ENCODE peak calls at places on chromosomes 16 and 17, in six cellular contexts. R, M, P, C, J and B are unnamed samples.

GRCh38 chr16:26605872-26606271 is 460.9 kb upstream of the C16orf82 start:
- DNase-seq in J (no peak), M (no peak), R (no peak), P (no peak), C (no peak), B (no peak)

GRCh38 chr17:9470171-9470570 is 105.4 kb downstream of the STX8 start:
- DNase-seq in P (no peak), J (no peak), R (peak), M (no peak), C (no peak), B (peak)

GRCh38 chr16:69859105-69859969 is 91.8 kb upstream of the CLEC18A start:
- DNase-seq in M (peak), P (peak), R (peak), C (no peak), J (no peak), B (no peak)

GRCh38 chr17:50114849-50115357 is 15.1 kb downstream of the SAMD14 start:
- DNase-seq in P (peak), C (no peak), M (no peak), J (peak), R (peak), B (no peak)

GRCh38 chr17:6681176-6681575 is 29.6 kb downstream of the C17orf100 start:
- DNase-seq in P (no peak), J (no peak), M (no peak), C (no peak), R (no peak), B (no peak)

GRCh38 chr17:42252528-42253172 is 23.5 kb downstream of the STAT5B start:
- DNase-seq in R (no peak), M (no peak), J (no peak), P (no peak), C (no peak), B (no peak)

GRCh38 chr17:34382586-34383224 is 19.7 kb upstream of the CCL1 start:
- DNase-seq in P (no peak), J (no peak), M (no peak), R (peak), C (no peak), B (no peak)

GRCh38 chr17:74852237-74853047 is 7.2 kb downstream of the GRIN2C start:
- DNase-seq in R (peak), P (no peak), C (no peak), M (no peak), J (no peak), B (no peak)

GRCh38 chr16:4392382-4393242 is 21.0 kb downstream of the VASN start:
- DNase-seq in J (peak), M (peak), P (peak), C (no peak), R (peak), B (peak)

GRCh38 chr17:76866774-76867577 is 1.2 kb upstream of the MGAT5B start:
- DNase-seq in M (no peak), C (no peak), J (peak), P (no peak), R (peak), B (no peak)

GRCh38 chr16:31138621-31139578 is 3.4 kb upstream of the PRSS8 start:
- DNase-seq in C (no peak), M (peak), R (peak), J (peak), P (peak), B (no peak)

GRCh38 chr16:48366165-48367093 is 18.8 kb downstream of the SIAH1 start:
- DNase-seq in P (peak), C (peak), R (peak), M (no peak), J (peak), B (no peak)

GRCh38 chr16:69858196-69859104 is 92.7 kb upstream of the CLEC18A start:
- DNase-seq in C (no peak), M (no peak), P (no peak), J (no peak), R (no peak), B (no peak)

GRCh38 chr16:47578573-47578972 is 117.4 kb downstream of the PHKB start:
- DNase-seq in R (peak), C (no peak), M (no peak), P (no peak), J (no peak), B (no peak)

GRCh38 chr17:50633683-50634082 is 998 bp upstream of the ABCC3 start:
- DNase-seq in R (no peak), M (no peak), P (no peak), J (no peak), C (no peak), B (no peak)

GRCh38 chr16:49867234-49867633 is 11.3 kb upstream of the ZNF423 start:
- DNase-seq in C (no peak), R (no peak), M (no peak), P (no peak), J (no peak), B (no peak)

GRCh38 chr17:81509048-81509686 is 3.4 kb downstream of the ACTG1 start:
- DNase-seq in C (no peak), R (peak), P (no peak), J (no peak), M (no peak), B (no peak)

GRCh38 chr17:37821025-37821713 is 76.3 kb upstream of the HNF1B start:
- DNase-seq in J (no peak), R (no peak), C (no peak), M (no peak), P (no peak), B (no peak)

GRCh38 chr16:15440852-15441251 is 6.5 kb downstream of the BMERB1 start:
- DNase-seq in P (no peak), R (peak), C (no peak), M (no peak), J (no peak), B (no peak)

GRCh38 chr16:30699615-30700099 is 686 bp downstream of the SRCAP start:
- DNase-seq in M (no peak), P (no peak), R (no peak), J (no peak), C (no peak), B (no peak)

GRCh38 chr17:13306310-13306962 is 288.6 kb upstream of the ELAC2 start:
- DNase-seq in R (peak), M (no peak), P (no peak), J (peak), C (no peak), B (peak)

GRCh38 chr16:83717308-83717707 is 90.5 kb upstream of the HSBP1 start:
- DNase-seq in J (no peak), M (no peak), R (no peak), P (no peak), C (no peak), B (no peak)

GRCh38 chr17:19933221-19933620 is 44.4 kb downstream of the AKAP10 start:
- DNase-seq in P (no peak), M (no peak), C (no peak), R (no peak), J (no peak), B (no peak)

GRCh38 chr17:82388223-82388921 is 16.8 kb downstream of the UTS2R start:
- DNase-seq in P (peak), C (no peak), M (peak), J (no peak), R (peak), B (no peak)

GRCh38 chr17:34571428-34572130 is 7.8 kb upstream of the TMEM132E start:
- DNase-seq in M (no peak), C (no peak), P (no peak), J (peak), R (no peak), B (no peak)

GRCh38 chr17:28282596-28282995 is 36.4 kb upstream of the TMEM97 start:
- DNase-seq in J (no peak), P (no peak), R (peak), C (no peak), M (no peak), B (peak)

GRCh38 chr17:57368637-57369336 is 112.5 kb downstream of the MSI2 start:
- DNase-seq in R (no peak), M (no peak), J (no peak), C (no peak), P (no peak), B (no peak)

GRCh38 chr17:59521465-59522126 is 43.8 kb upstream of the DHX40 start:
- DNase-seq in J (peak), M (peak), P (peak), C (peak), R (peak), B (peak)

GRCh38 chr17:67171560-67171959 is 73.4 kb downstream of the HELZ start:
- DNase-seq in M (no peak), P (no peak), R (no peak), J (no peak), C (no peak), B (no peak)

GRCh38 chr17:35010093-35010492 is 29.8 kb downstream of the LIG3 start:
- DNase-seq in M (no peak), R (peak), J (no peak), P (no peak), C (no peak), B (no peak)

GRCh38 chr16:9428355-9429005 is 337.0 kb downstream of the HAPSTR1 start:
- DNase-seq in P (no peak), M (no peak), R (no peak), J (no peak), C (no peak), B (no peak)
- TF ChIP-seq CTCF in P (no peak), M (no peak), R (no peak), J (no peak), C (no peak), B (no peak)

DNA sequence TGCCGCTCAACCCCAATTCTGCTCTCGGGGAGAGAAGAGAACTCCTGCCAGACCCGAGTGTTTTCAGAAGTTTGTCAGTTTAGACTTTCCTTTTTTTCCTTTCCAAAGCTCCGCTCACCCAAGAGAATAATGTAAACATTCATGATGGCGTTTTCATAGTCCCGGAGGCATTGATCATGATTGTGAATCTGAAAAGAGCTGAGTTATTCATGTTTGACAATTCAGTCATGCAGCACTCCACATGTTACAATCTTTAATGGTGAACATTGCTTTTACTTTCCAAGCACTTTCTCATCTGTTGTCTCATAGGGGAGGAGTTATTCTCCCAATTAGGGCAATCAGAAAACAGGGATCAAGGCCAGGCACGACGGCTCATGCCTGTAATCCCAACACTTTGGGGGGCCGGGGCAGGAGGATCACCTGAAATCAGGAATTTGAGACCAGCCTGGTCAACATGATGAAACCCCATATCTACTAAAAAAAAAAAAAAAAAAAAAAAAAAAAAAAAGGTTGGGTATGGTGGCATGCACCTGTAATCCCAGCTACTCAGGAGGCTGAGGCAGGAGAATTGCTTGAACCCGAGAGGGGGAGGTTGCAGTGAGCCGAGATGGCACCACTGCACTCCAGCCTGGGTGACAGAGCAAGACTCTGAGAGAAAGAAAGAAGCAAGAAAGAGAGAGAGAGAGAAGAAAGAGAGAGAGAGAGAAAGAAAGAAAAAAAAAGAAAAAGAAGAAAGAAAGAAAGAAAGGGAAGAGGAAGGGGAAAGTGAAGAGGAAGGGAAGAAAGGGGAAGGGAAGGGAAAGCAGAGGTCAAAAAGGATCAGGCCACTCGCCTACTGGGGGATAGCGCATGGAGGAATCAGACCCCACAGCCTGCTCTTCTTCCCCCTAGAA is 70.0 kb upstream of the TNRC6C start:
- DNase-seq in M (no peak), P (no peak), R (no peak), J (no peak), C (peak), B (no peak)
- H3K4me3 ChIP-seq in M (peak), P (peak), R (peak), J (peak), C (peak), B (peak)

GRCh38 chr17:45234641-45235040 is 13.0 kb downstream of the FMNL1 start:
- DNase-seq in R (no peak), C (no peak), M (no peak), P (no peak), J (peak), B (no peak)
- TF ChIP-seq CTCF in R (peak), C (no peak), M (peak), P (no peak), J (peak), B (peak)

DNA sequence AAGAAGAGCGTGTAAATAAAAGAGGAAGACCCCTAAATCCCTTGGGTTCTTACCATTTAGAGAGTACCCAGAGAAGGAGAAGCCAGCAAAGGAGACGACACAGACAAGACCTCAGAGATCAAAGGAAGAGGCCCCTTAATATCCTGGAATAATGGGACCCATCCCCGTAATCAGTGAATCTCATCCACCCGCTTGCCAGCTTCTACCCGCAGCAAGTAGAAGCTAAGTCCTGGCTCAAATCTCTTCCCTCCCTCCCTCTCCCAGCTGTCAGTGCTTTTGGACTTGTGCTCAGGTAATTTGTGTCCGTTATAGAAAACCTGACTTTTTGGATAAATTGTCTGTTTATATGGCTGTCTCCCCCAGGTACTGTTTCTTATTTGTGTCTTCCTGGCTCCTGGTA is 1.9 kb downstream of the LYRM1 start:
- DNase-seq in J (no peak), P (no peak), M (no peak), C (no peak), R (no peak), B (no peak)
- H3K4me3 ChIP-seq in J (no peak), P (no peak), M (peak), C (no peak), R (no peak), B (peak)

GRCh38 chr16:24497405-24497804 is 42.0 kb upstream of the RBBP6 start:
- DNase-seq in C (no peak), R (peak), M (no peak), P (no peak), J (no peak), B (no peak)

GRCh38 chr16:24504467-24505345 is 34.7 kb upstream of the RBBP6 start:
- DNase-seq in M (no peak), J (peak), C (peak), P (peak), R (peak), B (peak)

GRCh38 chr16:24493859-24494258 is 45.5 kb upstream of the RBBP6 start:
- DNase-seq in M (no peak), R (no peak), J (no peak), C (no peak), P (no peak), B (no peak)

GRCh38 chr16:24499193-24499814 is 40.1 kb upstream of the RBBP6 start:
- DNase-seq in R (peak), C (no peak), J (peak), P (no peak), M (no peak), B (no peak)
- TF ChIP-seq CTCF in R (peak), C (no peak), J (peak), P (no peak), M (peak), B (peak)